ENCODE peak calls at places on chromosomes 6 and 20, in four cellular contexts. H is HCT116, C is GM12891, B is ovary. O is an unnamed sample.

GRCh38 chr6:11276911-11277274 is 44.4 kb upstream of the NEDD9 start:
- DNase-seq in H (no peak), C (no peak), B (no peak), O (no peak)

GRCh38 chr20:44762466-44763140 is 16.9 kb downstream of the KCNK15 start:
- DNase-seq in H (no peak), C (no peak), B (no peak), O (no peak)

GRCh38 chr6:119129148-119129967 is 50.9 kb upstream of the FAM184A start:
- DNase-seq in H (peak), C (no peak), B (no peak), O (no peak)

GRCh38 chr20:8601542-8601912 is 467.4 kb upstream of the PLCB4 start:
- DNase-seq in H (no peak), C (peak), B (no peak), O (no peak)

GRCh38 chr6:6438286-6438685 is 117.8 kb upstream of the F13A1 start:
- DNase-seq in H (no peak), C (no peak), B (no peak), O (no peak)

GRCh38 chr6:156781882-156782631 is 4.9 kb downstream of the ARID1B start:
- DNase-seq in H (no peak), C (no peak), B (no peak), O (no peak)

GRCh38 chr20:44033873-44034272 is 119.2 kb downstream of the TOX2 start:
- DNase-seq in H (no peak), C (no peak), B (no peak), O (no peak)

GRCh38 chr6:34359438-34360158 is 32.9 kb downstream of the NUDT3 start:
- DNase-seq in H (no peak), C (no peak), B (no peak), O (no peak)

GRCh38 chr6:2197177-2197671 is 48.2 kb downstream of the GMDS start:
- DNase-seq in H (peak), C (no peak), B (no peak), O (peak)

GRCh38 chr20:53943522-53944291 is 126.7 kb downstream of the BCAS1 start:
- DNase-seq in H (no peak), C (no peak), B (no peak), O (no peak)

GRCh38 chr6:106089981-106090380 is 3.8 kb downstream of the PRDM1 start:
- DNase-seq in H (no peak), C (no peak), B (no peak), O (no peak)
- TF ChIP-seq POLR2A in H (no peak), C (no peak), B (no peak), O (no peak)

GRCh38 chr6:170291271-170292110 is 613 bp upstream of the DLL1 start:
- DNase-seq in H (no peak), C (no peak), B (peak), O (no peak)

GRCh38 chr6:170292111-170292777 is 1.4 kb upstream of the DLL1 start:
- DNase-seq in H (no peak), C (no peak), B (no peak), O (no peak)

GRCh38 chr6:170289971-170290305 is 940 bp downstream of the DLL1 start:
- DNase-seq in H (no peak), C (no peak), B (no peak), O (no peak)

GRCh38 chr6:170289108-170289931 is 1.6 kb downstream of the DLL1 start:
- DNase-seq in H (no peak), C (no peak), B (no peak), O (no peak)

DNA sequence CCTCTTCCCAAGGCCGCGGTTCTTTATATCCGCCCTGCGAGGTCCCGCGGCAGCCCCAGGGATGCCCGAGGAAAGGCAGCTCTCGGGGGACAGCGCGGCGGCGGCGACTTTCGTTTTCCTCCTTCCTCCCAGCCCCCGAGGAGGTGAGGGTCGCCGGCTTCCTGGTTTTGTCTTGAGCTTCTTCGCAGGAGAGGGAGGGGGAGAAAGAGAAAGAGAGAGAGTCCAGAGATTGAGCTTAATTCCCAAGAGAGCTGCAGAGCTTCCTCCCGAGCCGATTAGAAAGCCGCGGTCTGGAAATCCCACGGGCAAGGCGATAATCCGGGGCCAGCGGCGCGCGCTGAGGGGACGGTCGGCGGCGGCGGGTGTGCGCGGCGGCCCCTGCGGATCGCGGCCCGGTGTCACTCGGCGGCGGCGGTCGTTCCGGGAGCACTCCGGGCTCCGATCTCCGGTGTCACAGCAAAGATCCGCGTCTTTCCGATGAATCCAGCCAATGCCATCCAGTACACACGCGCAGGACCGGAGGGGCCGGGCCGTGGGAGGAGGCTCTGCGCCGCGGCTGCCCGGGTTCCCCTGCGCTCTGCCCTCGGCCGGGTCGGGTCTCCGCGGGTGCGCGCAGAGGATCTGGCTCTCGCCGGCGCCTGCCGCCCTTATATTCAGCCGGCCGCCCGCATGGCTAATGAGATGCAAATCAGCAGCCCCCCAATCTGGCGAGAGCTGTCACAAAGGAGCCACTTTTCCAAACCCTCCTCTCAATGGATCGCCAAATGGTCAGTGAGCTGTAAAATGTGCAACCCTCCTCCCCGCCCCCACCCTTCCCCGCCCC is at the start of gene DLL1:
- DNase-seq in H (no peak), C (no peak), B (no peak), O (peak)
- TF ChIP-seq POLR2A in H (no peak), C (no peak), B (no peak), O (no peak)

GRCh38 chr20:49941456-49941855 is 5.3 kb downstream of the RNF114 start:
- DNase-seq in H (no peak), C (no peak), B (no peak), O (no peak)

GRCh38 chr20:49938173-49939163 is 2.3 kb downstream of the RNF114 start:
- DNase-seq in H (no peak), C (no peak), B (peak), O (no peak)

GRCh38 chr20:49935746-49936152 is 448 bp upstream of the RNF114 start:
- DNase-seq in H (no peak), C (no peak), B (no peak), O (no peak)

GRCh38 chr20:49937023-49937929 is 1.1 kb downstream of the RNF114 start:
- DNase-seq in H (no peak), C (no peak), B (no peak), O (no peak)

GRCh38 chr20:49936153-49937022 is at the start of gene RNF114:
- DNase-seq in H (peak), C (peak), B (peak), O (peak)
- TF ChIP-seq POLR2A in H (peak), C (peak), B (peak), O (peak)

GRCh38 chr6:107274288-107274687 is 159.0 kb upstream of the BEND3 start:
- DNase-seq in H (no peak), C (no peak), B (no peak), O (no peak)
- TF ChIP-seq POLR2A in H (no peak), C (no peak), B (no peak), O (no peak)